ENCODE peak calls at places on chromosomes 6 and 20, in eight cellular contexts. One of them, this sample, is unnamed.
A peak's percentile ranks its signal among the peaks of the same experiment; 100 is the strongest.

GRCh38 chr6:45420083-45420908 is 42.6 kb upstream of the SUPT3H start:
- DNase-seq in astrocyte of the spinal cord: peak; percentile 84
- DNase-seq in IMR-90: peak; percentile 64
- DNase-seq in CD8-positive, alpha-beta memory T cell: peak; percentile 41
- DNase-seq in PC-9: no peak
- DNase-seq in thoracic aorta: no peak
- DNase-seq in heart left ventricle: no peak
- DNase-seq in bronchial epithelial cell: peak; percentile 59
- DNase-seq in this sample: no peak

GRCh38 chr20:57195759-57196100 is 70.7 kb downstream of the BMP7 start:
- DNase-seq in astrocyte of the spinal cord: no peak
- DNase-seq in IMR-90: no peak
- DNase-seq in CD8-positive, alpha-beta memory T cell: no peak
- DNase-seq in PC-9: no peak
- DNase-seq in thoracic aorta: no peak
- DNase-seq in heart left ventricle: no peak
- DNase-seq in bronchial epithelial cell: no peak
- DNase-seq in this sample: no peak

GRCh38 chr6:157861814-157862213 is 38.8 kb downstream of the SNX9 start:
- DNase-seq in astrocyte of the spinal cord: peak; percentile 33
- DNase-seq in IMR-90: peak; percentile 71
- DNase-seq in CD8-positive, alpha-beta memory T cell: no peak
- DNase-seq in PC-9: no peak
- DNase-seq in thoracic aorta: no peak
- DNase-seq in heart left ventricle: no peak
- DNase-seq in bronchial epithelial cell: peak; percentile 63
- DNase-seq in this sample: no peak

GRCh38 chr20:50274570-50275430 is 84.2 kb downstream of the CEBPB start:
- DNase-seq in astrocyte of the spinal cord: no peak
- DNase-seq in IMR-90: no peak
- DNase-seq in CD8-positive, alpha-beta memory T cell: no peak
- DNase-seq in PC-9: no peak
- DNase-seq in thoracic aorta: no peak
- DNase-seq in heart left ventricle: peak; percentile 92
- DNase-seq in bronchial epithelial cell: no peak
- DNase-seq in this sample: peak; percentile 76

GRCh38 chr20:4459081-4459480 is 262.6 kb upstream of the PRND start:
- DNase-seq in astrocyte of the spinal cord: no peak
- DNase-seq in IMR-90: no peak
- DNase-seq in CD8-positive, alpha-beta memory T cell: no peak
- DNase-seq in PC-9: peak; percentile 91
- DNase-seq in thoracic aorta: no peak
- DNase-seq in heart left ventricle: no peak
- DNase-seq in bronchial epithelial cell: peak; percentile 66
- DNase-seq in this sample: no peak

GRCh38 chr6:88493717-88494116 is 327.6 kb upstream of the CNR1 start:
- DNase-seq in astrocyte of the spinal cord: no peak
- DNase-seq in IMR-90: no peak
- DNase-seq in CD8-positive, alpha-beta memory T cell: no peak
- DNase-seq in PC-9: no peak
- DNase-seq in thoracic aorta: no peak
- DNase-seq in heart left ventricle: no peak
- DNase-seq in bronchial epithelial cell: no peak
- DNase-seq in this sample: no peak

GRCh38 chr20:12358006-12358654 is 440.4 kb downstream of the BTBD3 start:
- DNase-seq in astrocyte of the spinal cord: no peak
- DNase-seq in IMR-90: no peak
- DNase-seq in CD8-positive, alpha-beta memory T cell: no peak
- DNase-seq in PC-9: no peak
- DNase-seq in thoracic aorta: no peak
- DNase-seq in heart left ventricle: no peak
- DNase-seq in bronchial epithelial cell: peak; percentile 12
- DNase-seq in this sample: no peak

GRCh38 chr20:14687317-14687716 is 349.9 kb upstream of the FLRT3 start:
- DNase-seq in astrocyte of the spinal cord: no peak
- DNase-seq in IMR-90: no peak
- DNase-seq in CD8-positive, alpha-beta memory T cell: no peak
- DNase-seq in PC-9: no peak
- DNase-seq in thoracic aorta: no peak
- DNase-seq in heart left ventricle: no peak
- DNase-seq in bronchial epithelial cell: peak; percentile 87
- DNase-seq in this sample: no peak

GRCh38 chr6:24321538-24322162 is 36.2 kb downstream of the DCDC2 start:
- DNase-seq in astrocyte of the spinal cord: no peak
- DNase-seq in IMR-90: no peak
- DNase-seq in CD8-positive, alpha-beta memory T cell: no peak
- DNase-seq in PC-9: no peak
- DNase-seq in thoracic aorta: no peak
- DNase-seq in heart left ventricle: no peak
- DNase-seq in bronchial epithelial cell: no peak
- DNase-seq in this sample: no peak

GRCh38 chr20:17758010-17758409 is 58.2 kb downstream of the BANF2 start:
- DNase-seq in astrocyte of the spinal cord: no peak
- DNase-seq in IMR-90: no peak
- DNase-seq in CD8-positive, alpha-beta memory T cell: no peak
- DNase-seq in PC-9: no peak
- DNase-seq in thoracic aorta: no peak
- DNase-seq in heart left ventricle: no peak
- DNase-seq in bronchial epithelial cell: no peak
- DNase-seq in this sample: no peak

GRCh38 chr20:5796369-5797040 is 46.3 kb downstream of the SHLD1 start:
- DNase-seq in astrocyte of the spinal cord: no peak
- DNase-seq in IMR-90: no peak
- DNase-seq in CD8-positive, alpha-beta memory T cell: no peak
- DNase-seq in PC-9: no peak
- DNase-seq in thoracic aorta: no peak
- DNase-seq in heart left ventricle: no peak
- DNase-seq in bronchial epithelial cell: no peak
- DNase-seq in this sample: no peak

GRCh38 chr20:59676126-59676876 is 72.0 kb downstream of the PHACTR3 start:
- DNase-seq in astrocyte of the spinal cord: no peak
- DNase-seq in IMR-90: no peak
- DNase-seq in CD8-positive, alpha-beta memory T cell: no peak
- DNase-seq in PC-9: no peak
- DNase-seq in thoracic aorta: no peak
- DNase-seq in heart left ventricle: no peak
- DNase-seq in bronchial epithelial cell: no peak
- DNase-seq in this sample: peak; percentile 78

GRCh38 chr20:23249541-23249940 is 101.0 kb upstream of the NXT1 start:
- DNase-seq in astrocyte of the spinal cord: no peak
- DNase-seq in IMR-90: no peak
- DNase-seq in CD8-positive, alpha-beta memory T cell: no peak
- DNase-seq in PC-9: no peak
- DNase-seq in thoracic aorta: no peak
- DNase-seq in heart left ventricle: no peak
- DNase-seq in bronchial epithelial cell: no peak
- DNase-seq in this sample: no peak

GRCh38 chr20:43844778-43845614 is 69.7 kb upstream of the TOX2 start:
- DNase-seq in astrocyte of the spinal cord: peak; percentile 65
- DNase-seq in IMR-90: peak; percentile 95
- DNase-seq in CD8-positive, alpha-beta memory T cell: no peak
- DNase-seq in PC-9: peak; percentile 98
- DNase-seq in thoracic aorta: no peak
- DNase-seq in heart left ventricle: no peak
- DNase-seq in bronchial epithelial cell: peak; percentile 82
- DNase-seq in this sample: peak; percentile 54

GRCh38 chr6:37432590-37432915 is 468 bp upstream of the CMTR1 start:
- DNase-seq in astrocyte of the spinal cord: no peak
- DNase-seq in IMR-90: no peak
- DNase-seq in CD8-positive, alpha-beta memory T cell: no peak
- DNase-seq in PC-9: no peak
- DNase-seq in thoracic aorta: no peak
- DNase-seq in heart left ventricle: no peak
- DNase-seq in bronchial epithelial cell: no peak
- DNase-seq in this sample: no peak

GRCh38 chr20:46894971-46895905 is 595 bp downstream of the EYA2 start:
- DNase-seq in astrocyte of the spinal cord: peak; percentile 19
- DNase-seq in IMR-90: peak; percentile 68
- DNase-seq in CD8-positive, alpha-beta memory T cell: no peak
- DNase-seq in PC-9: no peak
- DNase-seq in thoracic aorta: no peak
- DNase-seq in heart left ventricle: no peak
- DNase-seq in bronchial epithelial cell: peak; percentile 41
- DNase-seq in this sample: peak; percentile 83

GRCh38 chr6:42099340-42100028 is 42.9 kb downstream of the C6orf132 start:
- DNase-seq in astrocyte of the spinal cord: peak; percentile 64
- DNase-seq in IMR-90: peak; percentile 71
- DNase-seq in CD8-positive, alpha-beta memory T cell: no peak
- DNase-seq in PC-9: peak; percentile 86
- DNase-seq in thoracic aorta: no peak
- DNase-seq in heart left ventricle: no peak
- DNase-seq in bronchial epithelial cell: peak; percentile 92
- DNase-seq in this sample: peak; percentile 91

GRCh38 chr6:162078126-162078525 is 649.4 kb downstream of the PRKN start:
- DNase-seq in astrocyte of the spinal cord: no peak
- DNase-seq in IMR-90: no peak
- DNase-seq in CD8-positive, alpha-beta memory T cell: no peak
- DNase-seq in PC-9: no peak
- DNase-seq in thoracic aorta: no peak
- DNase-seq in heart left ventricle: no peak
- DNase-seq in bronchial epithelial cell: peak; percentile 55
- DNase-seq in this sample: no peak

GRCh38 chr6:20350215-20350614 is 51.5 kb upstream of the E2F3 start:
- DNase-seq in astrocyte of the spinal cord: no peak
- DNase-seq in IMR-90: peak; percentile 57
- DNase-seq in CD8-positive, alpha-beta memory T cell: no peak
- DNase-seq in PC-9: no peak
- DNase-seq in thoracic aorta: no peak
- DNase-seq in heart left ventricle: no peak
- DNase-seq in bronchial epithelial cell: peak; percentile 44
- DNase-seq in this sample: no peak
- H3K4me3 ChIP-seq in astrocyte of the spinal cord: no peak overlapping the region
- H3K4me3 ChIP-seq in IMR-90: no peak overlapping the region
- H3K4me3 ChIP-seq in CD8-positive, alpha-beta memory T cell: no peak overlapping the region
- H3K4me3 ChIP-seq in PC-9: no peak overlapping the region
- H3K4me3 ChIP-seq in thoracic aorta: no peak overlapping the region
- H3K4me3 ChIP-seq in heart left ventricle: no peak overlapping the region
- H3K4me3 ChIP-seq in bronchial epithelial cell: no peak overlapping the region
- H3K4me3 ChIP-seq in this sample: no peak overlapping the region

GRCh38 chr6:146029573-146030184 is 817 bp downstream of the GRM1 start:
- DNase-seq in astrocyte of the spinal cord: no peak
- DNase-seq in IMR-90: no peak
- DNase-seq in CD8-positive, alpha-beta memory T cell: no peak
- DNase-seq in PC-9: no peak
- DNase-seq in thoracic aorta: no peak
- DNase-seq in heart left ventricle: no peak
- DNase-seq in bronchial epithelial cell: no peak
- DNase-seq in this sample: no peak
- H3K4me3 ChIP-seq in astrocyte of the spinal cord: no peak overlapping the region
- H3K4me3 ChIP-seq in IMR-90: no peak overlapping the region
- H3K4me3 ChIP-seq in CD8-positive, alpha-beta memory T cell: no peak overlapping the region
- H3K4me3 ChIP-seq in PC-9: no peak overlapping the region
- H3K4me3 ChIP-seq in thoracic aorta: no peak overlapping the region
- H3K4me3 ChIP-seq in heart left ventricle: no peak overlapping the region
- H3K4me3 ChIP-seq in bronchial epithelial cell: no peak overlapping the region
- H3K4me3 ChIP-seq in this sample: no peak overlapping the region

GRCh38 chr20:19110285-19110684 is 102.2 kb upstream of the SLC24A3 start:
- DNase-seq in astrocyte of the spinal cord: no peak
- DNase-seq in IMR-90: no peak
- DNase-seq in CD8-positive, alpha-beta memory T cell: no peak
- DNase-seq in PC-9: no peak
- DNase-seq in thoracic aorta: no peak
- DNase-seq in heart left ventricle: no peak
- DNase-seq in bronchial epithelial cell: no peak
- DNase-seq in this sample: no peak

GRCh38 chr20:19114410-19114809 is 98.0 kb upstream of the SLC24A3 start:
- DNase-seq in astrocyte of the spinal cord: no peak
- DNase-seq in IMR-90: no peak
- DNase-seq in CD8-positive, alpha-beta memory T cell: no peak
- DNase-seq in PC-9: peak; percentile 92
- DNase-seq in thoracic aorta: no peak
- DNase-seq in heart left ventricle: no peak
- DNase-seq in bronchial epithelial cell: peak; percentile 2
- DNase-seq in this sample: no peak

GRCh38 chr20:19115581-19115980 is 96.9 kb upstream of the SLC24A3 start:
- DNase-seq in astrocyte of the spinal cord: no peak
- DNase-seq in IMR-90: no peak
- DNase-seq in CD8-positive, alpha-beta memory T cell: no peak
- DNase-seq in PC-9: no peak
- DNase-seq in thoracic aorta: no peak
- DNase-seq in heart left ventricle: no peak
- DNase-seq in bronchial epithelial cell: no peak
- DNase-seq in this sample: no peak

GRCh38 chr20:19110866-19111460 is 101.5 kb upstream of the SLC24A3 start:
- DNase-seq in astrocyte of the spinal cord: no peak
- DNase-seq in IMR-90: no peak
- DNase-seq in CD8-positive, alpha-beta memory T cell: no peak
- DNase-seq in PC-9: no peak
- DNase-seq in thoracic aorta: no peak
- DNase-seq in heart left ventricle: no peak
- DNase-seq in bronchial epithelial cell: no peak
- DNase-seq in this sample: no peak

DNA sequence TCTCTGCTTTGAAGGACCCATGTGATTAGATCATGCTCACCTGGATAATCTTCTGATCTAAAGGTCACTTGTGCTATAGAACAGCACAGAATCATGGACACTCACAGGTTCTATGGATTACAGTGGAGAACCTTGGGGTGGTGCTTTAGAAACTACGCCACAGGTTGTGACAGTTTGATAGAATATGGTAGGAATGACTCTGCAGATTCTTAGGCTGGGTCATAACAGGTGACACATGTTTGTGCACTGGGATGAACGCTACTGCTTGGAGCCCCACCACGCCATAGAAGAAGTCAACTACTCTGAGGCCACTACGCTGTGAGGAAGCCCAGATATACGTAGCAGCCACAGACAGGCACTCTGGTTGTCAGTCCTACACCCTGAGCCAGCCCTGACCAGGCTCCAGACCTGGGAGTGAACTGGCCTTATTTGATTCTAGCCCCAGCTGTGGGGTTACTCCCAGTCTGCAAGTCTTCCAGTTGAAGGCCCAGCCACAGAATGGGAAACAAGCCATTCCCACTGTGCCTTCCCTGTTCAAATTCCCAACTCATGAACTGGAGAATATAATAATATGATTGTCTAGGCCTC is 99.0 kb upstream of the SLC24A3 start:
- DNase-seq in astrocyte of the spinal cord: no peak
- DNase-seq in IMR-90: no peak
- DNase-seq in CD8-positive, alpha-beta memory T cell: no peak
- DNase-seq in PC-9: no peak
- DNase-seq in thoracic aorta: no peak
- DNase-seq in heart left ventricle: no peak
- DNase-seq in bronchial epithelial cell: no peak
- DNase-seq in this sample: no peak
- H3K4me3 ChIP-seq in astrocyte of the spinal cord: no peak overlapping the region
- H3K4me3 ChIP-seq in IMR-90: no peak overlapping the region
- H3K4me3 ChIP-seq in CD8-positive, alpha-beta memory T cell: no peak overlapping the region
- H3K4me3 ChIP-seq in PC-9: no peak overlapping the region
- H3K4me3 ChIP-seq in thoracic aorta: no peak overlapping the region
- H3K4me3 ChIP-seq in heart left ventricle: no peak overlapping the region
- H3K4me3 ChIP-seq in bronchial epithelial cell: no peak overlapping the region
- H3K4me3 ChIP-seq in this sample: no peak overlapping the region

DNA sequence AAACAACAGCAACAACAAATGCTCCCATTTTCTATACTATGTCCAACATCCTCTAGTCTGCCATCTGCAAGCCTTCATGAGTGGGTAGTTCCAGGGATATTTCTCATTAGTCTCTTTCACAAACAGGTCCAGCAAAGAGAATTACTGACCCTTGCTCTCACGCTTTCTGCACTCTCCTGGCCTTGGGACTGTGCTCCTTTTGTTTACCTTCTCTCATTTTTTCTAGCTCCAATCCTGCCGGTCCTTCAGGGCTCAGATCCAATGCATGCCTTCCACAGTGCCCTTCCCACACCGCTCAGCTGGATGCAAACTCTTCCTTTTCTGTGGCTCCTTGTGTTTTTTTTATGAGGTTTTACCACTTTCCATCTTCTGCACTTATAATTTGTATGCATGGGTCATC is 47.2 kb downstream of the ADTRP start:
- DNase-seq in astrocyte of the spinal cord: no peak
- DNase-seq in IMR-90: no peak
- DNase-seq in CD8-positive, alpha-beta memory T cell: no peak
- DNase-seq in PC-9: no peak
- DNase-seq in thoracic aorta: no peak
- DNase-seq in heart left ventricle: no peak
- DNase-seq in bronchial epithelial cell: no peak
- DNase-seq in this sample: no peak
- H3K4me3 ChIP-seq in astrocyte of the spinal cord: no peak overlapping the region
- H3K4me3 ChIP-seq in IMR-90: no peak overlapping the region
- H3K4me3 ChIP-seq in CD8-positive, alpha-beta memory T cell: no peak overlapping the region
- H3K4me3 ChIP-seq in PC-9: no peak overlapping the region
- H3K4me3 ChIP-seq in thoracic aorta: peak overlapping the region; percentile 48
- H3K4me3 ChIP-seq in heart left ventricle: no peak overlapping the region
- H3K4me3 ChIP-seq in bronchial epithelial cell: no peak overlapping the region
- H3K4me3 ChIP-seq in this sample: no peak overlapping the region